ENCODE peak calls at places on chromosomes 3 and 15, in seven cellular contexts. S, A, R, I, X, K and N are unnamed samples.

GRCh38 chr3:119098620-119099222 is 47.2 kb upstream of the TEX55 start:
- DNase-seq in S (no peak), A (peak), R (no peak), I (peak), X (peak), K (peak), N (peak)

GRCh38 chr15:78044407-78045155 is 32.9 kb downstream of the TBC1D2B start:
- DNase-seq in S (no peak), A (no peak), R (no peak), I (no peak), X (no peak), K (no peak), N (no peak)

GRCh38 chr3:45564172-45564571 is 30.4 kb upstream of the LIMD1 start:
- DNase-seq in S (no peak), A (no peak), R (no peak), I (no peak), X (peak), K (no peak), N (no peak)

GRCh38 chr3:163722421-163722820 is 1355.9 kb downstream of the SI start:
- DNase-seq in S (no peak), A (no peak), R (no peak), I (no peak), X (no peak), K (no peak), N (peak)

GRCh38 chr3:141921316-141921715 is 44.9 kb downstream of the ATP1B3 start:
- DNase-seq in S (no peak), A (no peak), R (no peak), I (no peak), X (no peak), K (no peak), N (no peak)

GRCh38 chr3:17619952-17620351 is 122.5 kb downstream of the TBC1D5 start:
- DNase-seq in S (no peak), A (no peak), R (no peak), I (no peak), X (no peak), K (no peak), N (no peak)

GRCh38 chr15:38145671-38146111 is 106.9 kb upstream of the SPRED1 start:
- DNase-seq in S (no peak), A (no peak), R (no peak), I (peak), X (no peak), K (no peak), N (no peak)

GRCh38 chr15:67782592-67782991 is 42.7 kb upstream of the SKOR1 start:
- DNase-seq in S (no peak), A (no peak), R (no peak), I (no peak), X (no peak), K (no peak), N (peak)

GRCh38 chr3:56737001-56737400 is 53.9 kb upstream of the TASOR start:
- DNase-seq in S (no peak), A (no peak), R (no peak), I (no peak), X (no peak), K (no peak), N (peak)

GRCh38 chr15:56732881-56733130 is 503 bp downstream of the ZNF280D start:
- DNase-seq in S (peak), A (no peak), R (no peak), I (no peak), X (no peak), K (no peak), N (no peak)

GRCh38 chr15:72227720-72228119 is 3.3 kb downstream of the PKM start:
- DNase-seq in S (no peak), A (no peak), R (no peak), I (no peak), X (no peak), K (no peak), N (no peak)

GRCh38 chr3:43165786-43166185 is 59.9 kb upstream of the POMGNT2 start:
- DNase-seq in S (no peak), A (no peak), R (no peak), I (no peak), X (no peak), K (no peak), N (no peak)

GRCh38 chr3:186080849-186081438 is 27.9 kb downstream of the ETV5 start:
- DNase-seq in S (no peak), A (no peak), R (no peak), I (no peak), X (no peak), K (no peak), N (no peak)

GRCh38 chr15:87736401-87736800 is 520.1 kb downstream of the NTRK3 start:
- DNase-seq in S (no peak), A (no peak), R (no peak), I (no peak), X (no peak), K (no peak), N (no peak)

GRCh38 chr3:139716908-139717485 is 39.2 kb upstream of the NMNAT3 start:
- DNase-seq in S (no peak), A (no peak), R (no peak), I (no peak), X (no peak), K (no peak), N (no peak)

GRCh38 chr15:75420698-75421097 is 30.8 kb downstream of the SIN3A start:
- DNase-seq in S (no peak), A (no peak), R (no peak), I (peak), X (no peak), K (no peak), N (no peak)

GRCh38 chr3:138824114-138824506 is 10.6 kb downstream of the PIK3CB start:
- DNase-seq in S (no peak), A (no peak), R (no peak), I (no peak), X (no peak), K (no peak), N (peak)

GRCh38 chr3:40701016-40701588 is 176.3 kb downstream of the ZNF621 start:
- DNase-seq in S (no peak), A (peak), R (no peak), I (no peak), X (no peak), K (no peak), N (no peak)

GRCh38 chr15:44595656-44596510 is 58.9 kb downstream of the EIF3J start:
- DNase-seq in S (no peak), A (no peak), R (no peak), I (no peak), X (peak), K (no peak), N (no peak)

GRCh38 chr15:62391565-62392262 is 226.6 kb upstream of the C2CD4B start:
- DNase-seq in S (peak), A (peak), R (peak), I (peak), X (peak), K (no peak), N (peak)

GRCh38 chr15:101348643-101349496 is 53.8 kb upstream of the SNRPA1 start:
- DNase-seq in S (peak), A (no peak), R (no peak), I (no peak), X (no peak), K (no peak), N (no peak)

GRCh38 chr3:16270855-16271254 is 5.8 kb downstream of the OXNAD1 start:
- DNase-seq in S (no peak), A (no peak), R (no peak), I (no peak), X (no peak), K (no peak), N (no peak)

GRCh38 chr15:32739522-32739921 is 21.7 kb downstream of the GREM1 start:
- DNase-seq in S (no peak), A (no peak), R (no peak), I (no peak), X (no peak), K (no peak), N (no peak)

GRCh38 chr3:12865271-12865670 is 23.9 kb upstream of the RPL32 start:
- DNase-seq in S (no peak), A (no peak), R (no peak), I (no peak), X (no peak), K (no peak), N (no peak)

GRCh38 chr3:123286308-123287023 is 84.7 kb downstream of the SEC22A start:
- DNase-seq in S (no peak), A (peak), R (no peak), I (peak), X (peak), K (peak), N (peak)

GRCh38 chr15:67064607-67065530 is 533 bp upstream of the SMAD3 start:
- DNase-seq in S (no peak), A (peak), R (no peak), I (no peak), X (peak), K (no peak), N (peak)

GRCh38 chr3:14374444-14374883 is 27.9 kb upstream of the SLC6A6 start:
- DNase-seq in S (peak), A (no peak), R (no peak), I (no peak), X (no peak), K (no peak), N (no peak)

GRCh38 chr15:97866994-97867393 is 93.5 kb upstream of the ARRDC4 start:
- DNase-seq in S (no peak), A (no peak), R (no peak), I (no peak), X (no peak), K (no peak), N (no peak)

GRCh38 chr3:190496859-190497258 is 17.0 kb upstream of the IL1RAP start:
- DNase-seq in S (no peak), A (no peak), R (no peak), I (peak), X (no peak), K (no peak), N (no peak)

GRCh38 chr15:74377831-74378766 is 10.7 kb upstream of the CYP11A1 start:
- DNase-seq in S (no peak), A (no peak), R (no peak), I (no peak), X (no peak), K (no peak), N (no peak)

GRCh38 chr3:170961616-170962400 is 53.4 kb upstream of the EIF5A2 start:
- DNase-seq in S (no peak), A (peak), R (no peak), I (peak), X (no peak), K (peak), N (peak)

GRCh38 chr3:64740232-64740631 is 52.4 kb upstream of the ADAMTS9 start:
- DNase-seq in S (no peak), A (peak), R (no peak), I (peak), X (no peak), K (no peak), N (no peak)

GRCh38 chr3:177201707-177202397 is 4.6 kb upstream of the TBL1XR1 start:
- DNase-seq in S (peak), A (no peak), R (no peak), I (no peak), X (peak), K (no peak), N (no peak)

GRCh38 chr3:170301404-170301803 is 56.1 kb upstream of the SKIL start:
- DNase-seq in S (no peak), A (no peak), R (no peak), I (peak), X (no peak), K (no peak), N (no peak)